ENCODE peak calls at places on chromosomes 5 and 9, in nine cellular contexts. F is WTC11, S is neural progenitor cell, E is endodermal cell, U is GM10248, Q is psoas muscle, B is bronchial epithelial cell, P is prostate gland, J is fibroblast of lung. D is an unnamed sample.

GRCh38 chr5:54719384-54720306 is 202.1 kb downstream of the SNX18 start:
- DNase-seq in J (peak; percentile 72), E (peak; percentile 97), F (peak; percentile 77), P (peak; percentile 39), S (peak; percentile 74), B (peak; percentile 62), U (no peak), Q (no peak), D (peak; percentile 92)

GRCh38 chr9:124293712-124294504 is 36.2 kb downstream of the NEK6 start:
- DNase-seq in B (peak; percentile 18), P (no peak), S (no peak), J (no peak), U (no peak), E (no peak), Q (no peak), F (no peak), D (no peak)

GRCh38 chr9:504921-505821 is 290.5 kb downstream of the DOCK8 start:
- DNase-seq in E (peak; percentile 75), B (peak; percentile 40), F (peak; percentile 47), S (peak; percentile 63), P (peak; percentile 14), U (peak; percentile 38), J (no peak), Q (peak; percentile 57), D (no peak)

GRCh38 chr9:75414367-75415160 is 326.2 kb downstream of the OSTF1 start:
- DNase-seq in Q (no peak), J (no peak), P (no peak), E (no peak), B (no peak), F (no peak), U (no peak), S (no peak), D (no peak)

GRCh38 chr9:34332370-34332964 is 3.1 kb downstream of the NUDT2 start:
- DNase-seq in B (peak; percentile 61), J (peak; percentile 52), E (no peak), P (no peak), Q (no peak), F (no peak), S (peak; percentile 58), U (no peak), D (no peak)

GRCh38 chr5:168898261-168898911 is 319.2 kb upstream of the PANK3 start:
- DNase-seq in P (no peak), F (no peak), B (no peak), J (no peak), S (no peak), E (no peak), Q (no peak), U (no peak), D (no peak)

GRCh38 chr9:133876836-133877235 is 115.3 kb downstream of the VAV2 start:
- DNase-seq in Q (no peak), S (no peak), F (no peak), B (peak; percentile 52), E (no peak), J (no peak), U (no peak), P (no peak), D (no peak)

GRCh38 chr5:55986931-55987330 is 7.8 kb downstream of the IL6ST start:
- DNase-seq in F (no peak), U (no peak), S (no peak), B (no peak), J (no peak), E (no peak), Q (no peak), P (no peak), D (no peak)

DNA sequence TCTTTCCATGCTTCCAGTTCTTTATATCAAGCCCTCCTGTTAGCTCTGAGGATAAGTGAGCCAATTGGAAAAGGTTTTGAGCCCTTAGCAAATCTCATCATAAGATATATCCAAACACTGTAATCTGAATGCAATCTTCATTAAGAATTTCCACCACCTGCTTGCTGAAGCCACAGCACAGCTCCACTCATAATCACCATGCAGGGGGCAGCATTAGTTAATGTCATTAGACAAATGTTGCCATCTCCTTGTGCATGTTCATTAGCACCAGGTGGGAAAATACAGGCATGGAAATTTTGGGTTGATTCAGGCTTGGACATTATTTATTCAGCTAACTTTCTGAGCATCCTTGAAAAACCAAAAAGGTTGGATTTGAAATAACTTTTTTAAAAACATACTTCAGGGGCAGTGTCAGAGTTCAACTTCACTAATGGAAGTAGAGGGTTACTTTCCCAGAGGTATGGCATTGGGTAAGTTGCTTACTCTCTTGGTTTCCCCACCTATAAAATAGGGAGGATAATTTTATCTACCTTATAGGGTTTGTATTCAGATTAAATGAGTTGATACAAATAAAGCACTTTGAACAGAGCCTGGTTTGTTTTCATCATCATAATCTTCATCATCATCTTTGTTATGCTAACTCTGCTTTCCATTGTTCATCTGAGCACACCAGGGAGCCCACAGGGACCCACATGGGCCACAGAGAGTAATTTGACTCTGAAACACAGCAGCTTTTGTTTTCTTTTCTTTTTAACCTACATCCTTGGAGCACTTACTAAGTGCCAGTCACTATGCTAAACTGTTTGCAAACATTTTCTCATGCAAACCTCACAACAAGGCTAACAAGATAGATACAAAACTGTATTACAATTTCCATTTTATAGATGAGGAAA is 179.0 kb upstream of the SLC24A2 start:
- DNase-seq in S (peak; percentile 51), Q (no peak), E (peak; percentile 63), U (no peak), J (no peak), B (peak; percentile 13), F (peak; percentile 19), P (no peak), D (no peak)
- TF ChIP-seq CTCF in S (peak; percentile 18), Q (no peak), E (peak; percentile 25), U (no peak), J (no peak), B (no peak), F (no peak), P (no peak), D (no peak)

DNA sequence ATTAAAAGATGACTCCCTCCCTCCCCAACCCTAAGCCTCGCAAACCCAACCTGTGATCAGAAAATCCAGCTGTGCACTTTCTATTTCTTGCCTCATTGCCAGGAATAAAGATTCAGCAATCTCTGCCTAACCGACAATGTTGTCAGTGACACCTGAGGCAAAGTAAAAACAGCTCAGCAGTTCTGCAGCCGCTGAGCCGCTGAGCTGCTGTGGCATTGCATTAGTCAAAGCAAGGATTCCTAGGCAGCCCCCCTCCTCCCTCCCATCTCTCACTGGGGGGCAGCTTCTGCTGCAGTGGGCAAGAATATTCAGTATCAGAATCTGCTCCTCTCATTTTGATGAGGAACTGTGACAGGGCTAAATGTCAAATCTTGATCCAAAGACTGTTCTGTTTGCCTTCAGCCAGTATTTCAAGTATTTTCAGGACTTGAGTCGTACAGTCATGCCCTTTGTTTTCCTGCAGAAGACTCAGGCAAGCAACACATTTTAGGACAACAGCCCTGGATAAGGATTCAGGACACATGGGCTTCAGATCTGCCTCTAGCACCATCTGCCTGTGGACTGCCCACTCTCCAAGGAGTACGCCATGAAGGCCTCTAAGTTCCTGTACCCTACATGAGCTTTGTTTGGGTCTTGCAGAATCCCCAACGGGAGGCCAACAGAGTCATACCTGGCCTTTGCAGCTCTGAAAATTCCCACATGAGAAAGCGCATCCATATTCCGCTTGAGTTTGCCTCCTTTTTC is 41.1 kb upstream of the DAP start:
- DNase-seq in S (peak; percentile 62), F (peak; percentile 19), Q (no peak), U (no peak), P (no peak), J (peak; percentile 19), B (no peak), E (peak; percentile 66), D (no peak)
- TF ChIP-seq CTCF in S (no peak), F (no peak), Q (no peak), U (no peak), P (no peak), J (peak; percentile 21), B (no peak), E (peak; percentile 40), D (no peak)

DNA sequence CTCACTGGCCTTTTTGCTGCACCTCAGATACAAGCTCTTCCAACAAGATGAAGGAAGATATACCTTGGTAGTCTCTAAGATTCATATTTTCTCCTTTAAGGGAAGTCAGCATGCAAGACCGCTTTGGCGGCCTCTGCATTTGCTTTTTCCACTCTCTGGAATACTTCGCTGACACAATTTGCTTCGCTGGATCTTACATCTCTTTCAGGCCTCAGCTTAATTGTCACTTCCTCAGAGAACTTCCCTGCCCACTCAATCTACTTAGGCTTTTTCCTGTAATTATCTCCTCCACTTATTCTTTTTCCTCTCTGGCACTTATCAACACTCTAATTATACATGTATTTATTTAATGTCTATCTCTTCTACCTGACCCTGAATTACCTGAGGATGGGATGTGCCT is 1131.1 kb upstream of the WWC1 start:
- DNase-seq in J (no peak), B (no peak), E (no peak), P (no peak), F (no peak), S (no peak), U (no peak), Q (no peak), D (no peak)
- TF ChIP-seq CTCF in J (no peak), B (no peak), E (no peak), P (no peak), F (no peak), S (no peak), U (no peak), Q (no peak), D (no peak)

GRCh38 chr9:121395558-121395957 is 25.5 kb upstream of the STOM start:
- DNase-seq in J (no peak), Q (no peak), U (no peak), E (no peak), P (no peak), F (no peak), S (no peak), B (peak; percentile 55), D (no peak)

GRCh38 chr9:121398374-121398773 is 28.3 kb upstream of the STOM start:
- DNase-seq in F (no peak), Q (no peak), U (no peak), J (peak; percentile 78), P (peak; percentile 38), B (peak; percentile 100), E (no peak), S (no peak), D (no peak)

GRCh38 chr9:121399126-121399882 is 29.3 kb upstream of the STOM start:
- DNase-seq in E (no peak), Q (no peak), J (no peak), U (no peak), B (peak; percentile 41), S (no peak), P (no peak), F (no peak), D (no peak)

GRCh38 chr9:121404906-121405305 is 34.9 kb upstream of the STOM start:
- DNase-seq in S (no peak), U (no peak), F (no peak), B (peak; percentile 69), P (no peak), E (no peak), J (no peak), Q (no peak), D (no peak)

DNA sequence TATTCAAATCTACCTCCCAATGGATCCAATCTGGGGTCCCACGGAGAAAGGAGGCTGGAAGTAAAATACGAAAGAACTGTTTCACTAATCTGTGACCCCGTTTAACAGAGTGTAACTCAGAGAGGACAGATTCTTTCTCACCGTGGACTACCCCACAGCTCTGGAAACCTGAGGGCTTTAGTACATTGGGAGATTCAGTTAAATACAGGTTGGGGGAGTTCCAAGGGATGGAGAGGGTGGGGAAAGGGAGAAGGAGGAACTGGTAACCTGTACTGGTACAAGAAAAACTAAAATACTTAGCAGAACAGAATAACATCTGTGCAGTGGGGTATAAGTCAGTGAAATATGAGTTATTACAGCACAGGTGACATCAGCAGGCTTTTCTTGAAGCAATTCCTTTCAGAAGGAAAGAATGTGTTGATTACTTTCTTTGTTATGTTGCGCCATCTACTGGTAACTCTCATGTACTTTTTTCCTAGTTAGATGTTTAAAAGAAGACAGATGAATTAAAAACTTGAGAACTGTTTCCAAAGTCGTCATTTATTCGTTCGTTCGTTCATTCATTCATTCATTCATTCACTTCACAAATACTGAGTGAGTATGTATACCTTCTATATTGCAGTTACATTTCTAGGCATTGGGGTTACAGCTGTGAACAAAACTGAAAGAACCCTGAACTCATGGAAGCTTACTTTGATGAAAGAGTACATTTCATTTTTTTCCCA is 30.0 kb upstream of the STOM start:
- DNase-seq in S (peak; percentile 77), Q (no peak), J (peak; percentile 85), B (peak; percentile 87), E (no peak), F (no peak), P (peak; percentile 42), U (peak; percentile 26), D (no peak)
- TF ChIP-seq CTCF in S (peak; percentile 84), Q (peak; percentile 73), J (peak; percentile 39), B (peak; percentile 45), E (peak; percentile 83), F (peak; percentile 74), P (peak; percentile 92), U (peak; percentile 43), D (peak; percentile 69)

D was measured in osteocyte.